ENCODE peak calls at places on chromosomes 16 and 17, in seven cellular contexts. One of them, this sample, is unnamed.

GRCh38 chr17:30570596-30571265 is 93.5 kb downstream of the GOSR1 start:
- DNase-seq in GM12878: no peak
- DNase-seq in thoracic aorta: no peak
- DNase-seq in AG04450: no peak
- DNase-seq in IMR-90: no peak
- DNase-seq in HCT116: no peak
- DNase-seq in Peyer's patch: no peak
- DNase-seq in this sample: no peak

GRCh38 chr16:55613578-55614333 is 42.0 kb upstream of the SLC6A2 start:
- DNase-seq in GM12878: no peak
- DNase-seq in thoracic aorta: no peak
- DNase-seq in AG04450: no peak
- DNase-seq in IMR-90: no peak
- DNase-seq in HCT116: no peak
- DNase-seq in Peyer's patch: no peak
- DNase-seq in this sample: peak

GRCh38 chr16:70552675-70553074 is 29.1 kb downstream of the SF3B3 start:
- DNase-seq in GM12878: no peak
- DNase-seq in thoracic aorta: no peak
- DNase-seq in AG04450: no peak
- DNase-seq in IMR-90: no peak
- DNase-seq in HCT116: no peak
- DNase-seq in Peyer's patch: no peak
- DNase-seq in this sample: no peak

GRCh38 chr17:16947470-16947869 is 24.4 kb downstream of the TNFRSF13B start:
- DNase-seq in GM12878: peak
- DNase-seq in thoracic aorta: no peak
- DNase-seq in AG04450: no peak
- DNase-seq in IMR-90: no peak
- DNase-seq in HCT116: no peak
- DNase-seq in Peyer's patch: no peak
- DNase-seq in this sample: no peak

GRCh38 chr17:28698253-28698941 is 13.3 kb downstream of the PROCA1 start:
- DNase-seq in GM12878: no peak
- DNase-seq in thoracic aorta: no peak
- DNase-seq in AG04450: no peak
- DNase-seq in IMR-90: no peak
- DNase-seq in HCT116: no peak
- DNase-seq in Peyer's patch: no peak
- DNase-seq in this sample: no peak

GRCh38 chr16:56932588-56933265 is 785 bp downstream of the HERPUD1 start:
- DNase-seq in GM12878: no peak
- DNase-seq in thoracic aorta: peak
- DNase-seq in AG04450: no peak
- DNase-seq in IMR-90: peak
- DNase-seq in HCT116: peak
- DNase-seq in Peyer's patch: peak
- DNase-seq in this sample: peak

GRCh38 chr17:83160443-83161297 is 81.3 kb downstream of the METRNL start:
- DNase-seq in GM12878: no peak
- DNase-seq in thoracic aorta: no peak
- DNase-seq in AG04450: no peak
- DNase-seq in IMR-90: no peak
- DNase-seq in HCT116: no peak
- DNase-seq in Peyer's patch: no peak
- DNase-seq in this sample: no peak

GRCh38 chr17:4444782-4445473 is 11.2 kb downstream of the SPNS3 start:
- DNase-seq in GM12878: no peak
- DNase-seq in thoracic aorta: peak
- DNase-seq in AG04450: no peak
- DNase-seq in IMR-90: no peak
- DNase-seq in HCT116: no peak
- DNase-seq in Peyer's patch: no peak
- DNase-seq in this sample: peak

GRCh38 chr17:1649844-1650409 is at the start of gene RILP:
- DNase-seq in GM12878: no peak
- DNase-seq in thoracic aorta: no peak
- DNase-seq in AG04450: no peak
- DNase-seq in IMR-90: no peak
- DNase-seq in HCT116: peak
- DNase-seq in Peyer's patch: peak
- DNase-seq in this sample: peak

GRCh38 chr16:69481901-69482341 is 57.5 kb downstream of the CYB5B start:
- DNase-seq in GM12878: no peak
- DNase-seq in thoracic aorta: peak
- DNase-seq in AG04450: no peak
- DNase-seq in IMR-90: peak
- DNase-seq in HCT116: no peak
- DNase-seq in Peyer's patch: no peak
- DNase-seq in this sample: peak

GRCh38 chr16:85321856-85322271 is 209.6 kb upstream of the CIBAR2 start:
- DNase-seq in GM12878: no peak
- DNase-seq in thoracic aorta: peak
- DNase-seq in AG04450: peak
- DNase-seq in IMR-90: peak
- DNase-seq in HCT116: no peak
- DNase-seq in Peyer's patch: peak
- DNase-seq in this sample: peak

GRCh38 chr17:26782153-26782552 is 511.8 kb upstream of the WSB1 start:
- DNase-seq in GM12878: no peak
- DNase-seq in thoracic aorta: no peak
- DNase-seq in AG04450: no peak
- DNase-seq in IMR-90: no peak
- DNase-seq in HCT116: no peak
- DNase-seq in Peyer's patch: no peak
- DNase-seq in this sample: no peak

GRCh38 chr17:4769628-4770027 is 2.1 kb upstream of the TM4SF5 start:
- DNase-seq in GM12878: no peak
- DNase-seq in thoracic aorta: no peak
- DNase-seq in AG04450: no peak
- DNase-seq in IMR-90: no peak
- DNase-seq in HCT116: no peak
- DNase-seq in Peyer's patch: no peak
- DNase-seq in this sample: peak

GRCh38 chr17:73767696-73768095 is 123.5 kb upstream of the SDK2 start:
- DNase-seq in GM12878: no peak
- DNase-seq in thoracic aorta: no peak
- DNase-seq in AG04450: no peak
- DNase-seq in IMR-90: no peak
- DNase-seq in HCT116: no peak
- DNase-seq in Peyer's patch: no peak
- DNase-seq in this sample: no peak

GRCh38 chr16:14641206-14641605 is 8.5 kb downstream of the BFAR start:
- DNase-seq in GM12878: no peak
- DNase-seq in thoracic aorta: no peak
- DNase-seq in AG04450: no peak
- DNase-seq in IMR-90: no peak
- DNase-seq in HCT116: no peak
- DNase-seq in Peyer's patch: no peak
- DNase-seq in this sample: no peak

GRCh38 chr17:82828875-82829487 is 10.8 kb downstream of the ZNF750 start:
- DNase-seq in GM12878: no peak
- DNase-seq in thoracic aorta: no peak
- DNase-seq in AG04450: no peak
- DNase-seq in IMR-90: no peak
- DNase-seq in HCT116: no peak
- DNase-seq in Peyer's patch: no peak
- DNase-seq in this sample: no peak

GRCh38 chr17:8151120-8151640 is 1.0 kb downstream of the PER1 start:
- DNase-seq in GM12878: no peak
- DNase-seq in thoracic aorta: peak
- DNase-seq in AG04450: peak
- DNase-seq in IMR-90: peak
- DNase-seq in HCT116: no peak
- DNase-seq in Peyer's patch: peak
- DNase-seq in this sample: peak

GRCh38 chr16:13885700-13886099 is 34.3 kb upstream of the ERCC4 start:
- DNase-seq in GM12878: no peak
- DNase-seq in thoracic aorta: no peak
- DNase-seq in AG04450: no peak
- DNase-seq in IMR-90: no peak
- DNase-seq in HCT116: no peak
- DNase-seq in Peyer's patch: no peak
- DNase-seq in this sample: no peak

GRCh38 chr16:49970818-49971431 is 54.1 kb upstream of the CNEP1R1 start:
- DNase-seq in GM12878: no peak
- DNase-seq in thoracic aorta: no peak
- DNase-seq in AG04450: no peak
- DNase-seq in IMR-90: no peak
- DNase-seq in HCT116: no peak
- DNase-seq in Peyer's patch: no peak
- DNase-seq in this sample: no peak

GRCh38 chr17:17175340-17175739 is 30.8 kb downstream of the PLD6 start:
- DNase-seq in GM12878: no peak
- DNase-seq in thoracic aorta: no peak
- DNase-seq in AG04450: no peak
- DNase-seq in IMR-90: no peak
- DNase-seq in HCT116: no peak
- DNase-seq in Peyer's patch: no peak
- DNase-seq in this sample: no peak

DNA sequence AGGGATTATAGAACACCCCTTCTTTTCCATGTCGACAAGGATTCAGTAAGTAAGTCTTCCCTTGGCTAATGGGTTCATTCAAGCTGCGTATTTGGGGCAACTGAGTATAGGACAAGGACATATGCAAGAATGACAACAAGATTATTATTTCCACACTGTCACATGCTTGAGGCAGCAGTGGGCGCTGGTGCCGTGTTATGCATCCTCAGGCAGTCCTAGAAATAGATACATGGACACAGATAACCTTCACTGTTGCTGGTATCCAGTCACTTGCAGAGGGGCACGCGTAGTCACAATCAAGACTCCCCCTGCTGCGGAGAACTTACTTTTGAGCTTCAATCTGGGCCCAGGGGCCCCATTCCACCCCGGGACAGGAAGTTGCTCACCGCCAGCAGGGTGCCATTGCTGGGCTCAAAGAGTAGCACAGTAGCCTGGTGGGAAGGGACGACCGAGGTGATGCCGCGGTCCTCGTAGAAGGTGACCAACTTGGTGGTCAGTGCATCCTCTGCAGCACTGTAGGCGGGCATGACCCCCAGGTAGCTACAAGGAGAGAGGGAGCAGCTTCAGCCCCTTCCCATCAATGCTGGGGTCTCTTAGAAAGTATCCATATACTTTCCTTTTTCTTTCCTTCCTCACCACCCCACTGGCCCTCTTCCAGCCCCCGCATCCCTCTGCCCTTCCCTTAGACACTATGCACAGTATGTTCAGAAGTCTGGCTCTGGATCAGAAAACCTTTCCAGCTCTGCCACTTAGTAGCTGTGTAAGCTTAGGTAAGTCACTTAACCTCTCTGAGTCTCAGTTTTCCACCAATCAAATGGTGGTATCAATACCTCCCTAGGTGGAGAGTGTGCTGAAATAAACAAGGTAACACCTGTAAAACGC is 804 bp downstream of the CRYM start:
- DNase-seq in GM12878: no peak
- DNase-seq in thoracic aorta: no peak
- DNase-seq in AG04450: no peak
- DNase-seq in IMR-90: no peak
- DNase-seq in HCT116: no peak
- DNase-seq in Peyer's patch: no peak
- DNase-seq in this sample: no peak
- H3K4me3 ChIP-seq in GM12878: peak
- H3K4me3 ChIP-seq in thoracic aorta: peak
- H3K4me3 ChIP-seq in AG04450: no peak
- H3K4me3 ChIP-seq in IMR-90: no peak
- H3K4me3 ChIP-seq in HCT116: peak
- H3K4me3 ChIP-seq in Peyer's patch: peak
- H3K4me3 ChIP-seq in this sample: no peak

DNA sequence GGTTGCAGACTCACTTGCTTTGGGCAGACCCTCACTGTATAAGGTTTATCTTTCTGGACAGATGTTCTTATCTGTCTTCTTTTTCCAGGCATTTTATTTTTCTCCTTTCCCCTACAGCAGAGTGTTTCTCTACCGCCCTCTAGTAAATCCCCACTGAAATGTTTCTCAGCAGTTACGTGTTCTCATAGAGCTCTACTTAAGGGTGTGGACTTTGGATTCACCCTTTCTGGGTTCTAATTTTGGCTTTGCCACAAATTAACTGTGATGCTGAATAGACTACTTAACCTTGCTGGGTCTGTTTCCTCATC is 2.0 kb downstream of the ADAT1 start:
- DNase-seq in GM12878: no peak
- DNase-seq in thoracic aorta: no peak
- DNase-seq in AG04450: no peak
- DNase-seq in IMR-90: peak
- DNase-seq in HCT116: no peak
- DNase-seq in Peyer's patch: no peak
- DNase-seq in this sample: peak
- TF ChIP-seq CTCF in GM12878: peak
- TF ChIP-seq CTCF in thoracic aorta: peak
- TF ChIP-seq CTCF in AG04450: peak
- TF ChIP-seq CTCF in IMR-90: peak
- TF ChIP-seq CTCF in HCT116: peak
- TF ChIP-seq CTCF in Peyer's patch: peak
- TF ChIP-seq CTCF in this sample: peak

GRCh38 chr17:79937435-79937870 is 98.2 kb upstream of the CBX4 start:
- DNase-seq in GM12878: no peak
- DNase-seq in thoracic aorta: no peak
- DNase-seq in AG04450: no peak
- DNase-seq in IMR-90: no peak
- DNase-seq in HCT116: no peak
- DNase-seq in Peyer's patch: no peak
- DNase-seq in this sample: no peak
- H3K4me3 ChIP-seq in GM12878: no peak
- H3K4me3 ChIP-seq in thoracic aorta: no peak
- H3K4me3 ChIP-seq in AG04450: no peak
- H3K4me3 ChIP-seq in IMR-90: no peak
- H3K4me3 ChIP-seq in HCT116: no peak
- H3K4me3 ChIP-seq in Peyer's patch: no peak
- H3K4me3 ChIP-seq in this sample: no peak

DNA sequence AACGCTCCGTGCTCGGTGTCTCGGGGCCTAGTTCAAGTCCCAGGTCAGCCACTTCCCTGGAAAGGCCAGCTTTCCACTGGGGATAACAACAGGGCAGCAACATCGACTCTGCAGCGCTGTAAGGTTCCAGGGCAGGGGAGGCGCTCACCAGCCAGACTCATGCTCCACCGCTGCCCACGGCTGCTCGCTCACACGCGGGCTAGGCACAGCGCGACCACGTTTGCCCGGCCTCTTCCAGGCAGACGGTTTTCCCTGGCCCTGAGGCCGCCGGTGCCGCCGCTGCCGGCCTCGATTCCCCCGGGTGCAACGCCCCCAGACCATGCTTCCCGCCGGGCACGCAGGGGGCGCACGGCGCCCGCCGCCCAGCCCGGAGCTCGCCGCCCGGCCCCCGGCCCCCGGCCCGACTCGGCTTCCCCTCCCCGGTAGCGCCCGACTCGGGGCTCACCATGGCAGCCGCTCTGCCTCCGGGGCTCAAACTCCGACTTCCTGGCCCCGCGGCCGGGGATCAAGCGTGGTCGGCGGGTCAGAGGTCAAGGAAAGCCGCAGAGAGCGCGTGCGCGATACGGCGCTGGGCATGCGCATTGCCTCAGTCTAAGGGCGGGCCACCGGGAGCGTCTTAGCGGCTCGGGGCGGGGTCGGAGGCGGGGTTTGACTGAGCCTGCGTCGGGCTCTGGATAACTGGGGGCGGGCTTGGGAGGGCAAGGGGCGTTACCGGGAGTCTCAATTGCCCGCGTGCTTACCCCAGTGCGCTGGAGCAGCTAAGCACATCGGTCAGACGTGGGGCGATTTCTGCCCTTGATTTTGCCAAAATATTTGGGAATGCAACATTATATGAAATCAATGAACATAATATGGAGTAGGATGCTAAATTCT is at the start of gene PAM16:
- DNase-seq in GM12878: peak
- DNase-seq in thoracic aorta: peak
- DNase-seq in AG04450: peak
- DNase-seq in IMR-90: peak
- DNase-seq in HCT116: peak
- DNase-seq in Peyer's patch: peak
- DNase-seq in this sample: peak
- TF ChIP-seq CTCF in GM12878: no peak
- TF ChIP-seq CTCF in thoracic aorta: no peak
- TF ChIP-seq CTCF in AG04450: peak
- TF ChIP-seq CTCF in IMR-90: no peak
- TF ChIP-seq CTCF in HCT116: no peak
- TF ChIP-seq CTCF in Peyer's patch: no peak
- TF ChIP-seq CTCF in this sample: no peak